ENCODE peak calls at places on chromosome 12, in six cellular contexts. O is IMR-90, R is mesendoderm, K is H9, J is H1, H is mesenchymal stem cell. C is an unnamed sample.
A peak's percentile ranks its signal among the peaks of the same experiment; 100 is the strongest.

GRCh38 chr12:94435511-94435927 is 24.1 kb downstream of the CEP83 start:
- DNase-seq in O (no peak), R (peak; percentile 64), K (peak; percentile 44), J (no peak), H (no peak), C (no peak)

GRCh38 chr12:130588696-130589095 is 127.4 kb downstream of the RIMBP2 start:
- DNase-seq in O (no peak), R (no peak), K (no peak), J (no peak), H (no peak), C (no peak)

GRCh38 chr12:131077931-131078391 is 124.3 kb downstream of the ADGRD1 start:
- DNase-seq in O (no peak), R (no peak), K (peak; percentile 28), J (no peak), H (no peak), C (no peak)

GRCh38 chr12:123761841-123762714 is at the start of gene DNAH10:
- DNase-seq in O (no peak), R (peak; percentile 91), K (peak; percentile 92), J (peak; percentile 90), H (peak; percentile 15), C (peak; percentile 69)

GRCh38 chr12:107903377-107904061 is 129.0 kb downstream of the ASCL4 start:
- DNase-seq in O (no peak), R (peak; percentile 82), K (peak; percentile 95), J (peak; percentile 93), H (no peak), C (peak; percentile 40)

GRCh38 chr12:113174461-113175384 is 10.6 kb downstream of the DDX54 start:
- DNase-seq in O (peak; percentile 52), R (peak; percentile 66), K (peak; percentile 79), J (peak; percentile 96), H (peak; percentile 67), C (peak; percentile 59)

GRCh38 chr12:50661300-50662120 is 102.4 kb upstream of the ATF1 start:
- DNase-seq in O (no peak), R (no peak), K (no peak), J (no peak), H (no peak), C (no peak)

GRCh38 chr12:122081697-122082221 is 3.2 kb downstream of the MLXIP start:
- DNase-seq in O (peak; percentile 55), R (no peak), K (no peak), J (no peak), H (peak; percentile 92), C (no peak)

GRCh38 chr12:49806877-49807276 is 21.3 kb downstream of the NCKAP5L start:
- DNase-seq in O (no peak), R (no peak), K (no peak), J (no peak), H (no peak), C (no peak)

GRCh38 chr12:1594045-1594294 is 411 bp downstream of the FBXL14 start:
- DNase-seq in O (no peak), R (peak; percentile 60), K (peak; percentile 65), J (no peak), H (peak; percentile 66), C (no peak)

GRCh38 chr12:119180380-119181040 is 1.8 kb downstream of the HSPB8 start:
- DNase-seq in O (peak; percentile 66), R (peak; percentile 83), K (peak; percentile 46), J (no peak), H (peak; percentile 82), C (no peak)

GRCh38 chr12:41962171-41962572 is 182.5 kb downstream of the GXYLT1 start:
- DNase-seq in O (no peak), R (no peak), K (no peak), J (no peak), H (no peak), C (no peak)

GRCh38 chr12:80186727-80187217 is 87.4 kb downstream of the OTOGL start:
- DNase-seq in O (peak; percentile 97), R (peak; percentile 95), K (peak; percentile 62), J (no peak), H (peak; percentile 97), C (peak; percentile 56)

GRCh38 chr12:76558684-76559276 is 791 bp downstream of the OSBPL8 start:
- DNase-seq in O (peak; percentile 44), R (peak; percentile 75), K (peak; percentile 57), J (no peak), H (peak; percentile 58), C (peak; percentile 46)

GRCh38 chr12:3520168-3520567 is 29.2 kb downstream of the PRMT8 start:
- DNase-seq in O (no peak), R (no peak), K (peak; percentile 27), J (no peak), H (no peak), C (no peak)

GRCh38 chr12:13428538-13429265 is 232.2 kb downstream of the EMP1 start:
- DNase-seq in O (no peak), R (no peak), K (no peak), J (no peak), H (peak; percentile 3), C (no peak)

GRCh38 chr12:104152691-104153241 is 14.8 kb upstream of the NFYB start:
- DNase-seq in O (no peak), R (no peak), K (peak; percentile 29), J (no peak), H (no peak), C (no peak)

GRCh38 chr12:73383584-73384229 is 1111.5 kb downstream of the TRHDE start:
- DNase-seq in O (no peak), R (no peak), K (no peak), J (no peak), H (no peak), C (no peak)

GRCh38 chr12:131774576-131774975 is 53.6 kb upstream of the MMP17 start:
- DNase-seq in O (no peak), R (no peak), K (no peak), J (no peak), H (no peak), C (no peak)

GRCh38 chr12:93231938-93232337 is 145.8 kb upstream of the NUDT4 start:
- DNase-seq in O (no peak), R (no peak), K (no peak), J (no peak), H (no peak), C (no peak)
- H2BK15ac ChIP-seq in O (peak overlapping the region; percentile 26), R (no peak overlapping the region), K (no peak overlapping the region), J (no peak overlapping the region), H (no peak overlapping the region), C (no peak overlapping the region)

GRCh38 chr12:86256169-86256568 is at the start of gene MGAT4C:
- DNase-seq in O (no peak), R (no peak), K (no peak), J (no peak), H (peak; percentile 18), C (no peak)
- H3K4me2 ChIP-seq in O (no peak within 1 kb of the TSS), R (no peak within 1 kb of the TSS), K (no peak within 1 kb of the TSS), J (no peak within 1 kb of the TSS), H (no peak within 1 kb of the TSS), C (no peak within 1 kb of the TSS)

GRCh38 chr12:46459881-46460545 is 87.4 kb upstream of the SLC38A2 start:
- DNase-seq in O (no peak), R (no peak), K (no peak), J (no peak), H (no peak), C (no peak)

GRCh38 chr12:46461459-46461858 is 88.9 kb upstream of the SLC38A2 start:
- DNase-seq in O (no peak), R (no peak), K (no peak), J (no peak), H (peak; percentile 82), C (no peak)

GRCh38 chr12:46461907-46462605 is 89.5 kb upstream of the SLC38A2 start:
- DNase-seq in O (no peak), R (no peak), K (no peak), J (no peak), H (peak; percentile 67), C (no peak)

GRCh38 chr12:46459111-46459510 is 86.5 kb upstream of the SLC38A2 start:
- DNase-seq in O (peak; percentile 91), R (peak; percentile 48), K (no peak), J (no peak), H (peak; percentile 73), C (no peak)

GRCh38 chr12:46460682-46461215 is 88.2 kb upstream of the SLC38A2 start:
- DNase-seq in O (no peak), R (no peak), K (no peak), J (no peak), H (no peak), C (no peak)
- H2BK15ac ChIP-seq in O (peak overlapping the region; percentile 94), R (no peak overlapping the region), K (no peak overlapping the region), J (peak overlapping the region; percentile 37), H (peak overlapping the region; percentile 73), C (no peak overlapping the region)

GRCh38 chr12:47777741-47778558 is 4.9 kb downstream of the SLC48A1 start:
- DNase-seq in O (no peak), R (peak; percentile 55), K (no peak), J (no peak), H (no peak), C (no peak)
- H3K4me2 ChIP-seq in O (no peak overlapping the region), R (no peak overlapping the region), K (no peak overlapping the region), J (no peak overlapping the region), H (no peak overlapping the region), C (no peak overlapping the region)

GRCh38 chr12:11991604-11992003 is 79.1 kb upstream of the BCL2L14 start:
- DNase-seq in O (no peak), R (peak; percentile 59), K (no peak), J (no peak), H (no peak), C (no peak)
- H2BK15ac ChIP-seq in O (no peak overlapping the region), R (no peak overlapping the region), K (no peak overlapping the region), J (no peak overlapping the region), H (no peak overlapping the region), C (no peak overlapping the region)

DNA sequence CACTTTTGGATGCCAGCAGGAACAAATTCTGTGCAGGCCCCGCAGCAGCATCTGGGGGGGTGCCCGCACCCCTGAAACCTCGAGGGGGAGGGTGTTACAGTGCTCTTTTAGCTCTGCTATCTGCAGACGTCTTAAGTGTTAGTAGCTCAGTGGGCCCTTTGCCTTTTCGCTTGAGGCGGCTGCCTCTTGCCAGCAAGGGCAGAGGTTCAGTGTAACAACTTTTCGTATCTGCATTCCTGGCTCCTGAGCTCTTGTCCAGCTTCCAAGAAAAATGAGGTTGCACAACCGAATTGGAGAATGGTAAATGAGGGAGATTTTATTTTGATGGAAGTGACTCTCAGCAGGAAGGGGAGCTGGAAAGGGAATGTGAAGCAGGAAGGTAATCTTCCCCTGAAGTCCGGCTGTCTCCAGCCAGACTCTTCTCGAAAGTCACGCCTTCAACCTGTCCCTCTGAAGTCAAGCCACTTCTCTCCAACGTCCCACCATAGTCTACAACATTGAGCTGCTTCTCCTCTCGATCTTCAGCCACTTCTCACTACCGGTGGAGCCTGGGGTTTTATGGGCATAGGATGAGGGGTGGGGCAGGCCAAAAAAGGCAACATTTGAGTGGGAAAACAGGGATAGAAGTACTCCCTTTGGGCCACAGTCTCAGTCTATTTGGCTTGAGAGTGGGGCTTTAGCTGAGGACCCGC is 17.8 kb downstream of the TAS2R50 start:
- DNase-seq in O (peak; percentile 69), R (no peak), K (no peak), J (no peak), H (peak; percentile 4), C (no peak)
- H3K4me2 ChIP-seq in O (no peak overlapping the region), R (no peak overlapping the region), K (no peak overlapping the region), J (no peak overlapping the region), H (no peak overlapping the region), C (no peak overlapping the region)

GRCh38 chr12:59665692-59666091 is 69.9 kb downstream of the SLC16A7 start:
- DNase-seq in O (no peak), R (no peak), K (no peak), J (no peak), H (no peak), C (no peak)
- H2BK15ac ChIP-seq in O (no peak overlapping the region), R (no peak overlapping the region), K (no peak overlapping the region), J (no peak overlapping the region), H (no peak overlapping the region), C (no peak overlapping the region)